ENCODE peak calls at places on chromosomes 1 and 21, in eight cellular contexts. V, K, L, S, N, Z, F and U are unnamed samples.

GRCh38 chr1:183670169-183670568 is 17.1 kb upstream of the APOBEC4 start:
- DNase-seq in V (no peak), K (no peak), L (no peak), S (no peak), N (peak; percentile 20), Z (no peak), F (no peak), U (no peak)

GRCh38 chr1:191519519-191519918 is 638.7 kb upstream of the RGS18 start:
- DNase-seq in V (no peak), K (no peak), L (peak; percentile 9), S (no peak), N (no peak), Z (no peak), F (no peak), U (no peak)

GRCh38 chr1:23444104-23444533 is 19.6 kb upstream of the TCEA3 start:
- DNase-seq in V (peak; percentile 67), K (no peak), L (no peak), S (peak; percentile 66), N (peak; percentile 90), Z (no peak), F (no peak), U (no peak)

GRCh38 chr1:37997256-37998088 is 7.7 kb upstream of the SF3A3 start:
- DNase-seq in V (peak; percentile 49), K (no peak), L (no peak), S (no peak), N (no peak), Z (no peak), F (no peak), U (no peak)

GRCh38 chr1:53138991-53139884 is 3.2 kb downstream of the SLC1A7 start:
- DNase-seq in V (no peak), K (no peak), L (no peak), S (no peak), N (no peak), Z (no peak), F (no peak), U (no peak)

GRCh38 chr21:31566061-31566460 is 93.4 kb upstream of the SOD1 start:
- DNase-seq in V (no peak), K (no peak), L (peak; percentile 30), S (no peak), N (peak; percentile 30), Z (no peak), F (no peak), U (no peak)

GRCh38 chr1:20739225-20739624 is 6.7 kb upstream of the SH2D5 start:
- DNase-seq in V (no peak), K (no peak), L (no peak), S (no peak), N (peak; percentile 31), Z (no peak), F (no peak), U (no peak)

GRCh38 chr1:13517193-13517812 is 3.5 kb upstream of the LRRC38 start:
- DNase-seq in V (no peak), K (no peak), L (peak; percentile 67), S (peak; percentile 20), N (peak; percentile 20), Z (no peak), F (no peak), U (peak; percentile 40)